ENCODE peak calls at places on chromosomes 5 and 9, in seven cellular contexts. G is NCI-H345; X is effector memory CD4-positive, alpha-beta T cell; Z is M059J; A is hypothalamus; C is right atrium auricular region; O is aorta. J is an unnamed sample.

GRCh38 chr9:3875371-3876132 is 349.8 kb upstream of the RFX3 start:
- DNase-seq in A (no peak), X (no peak), O (no peak), Z (peak; percentile 100), C (no peak), G (no peak), J (no peak)

GRCh38 chr9:109817846-109818472 is 38.0 kb downstream of the PALM2AKAP2 start:
- DNase-seq in A (peak; percentile 12), O (no peak), C (peak; percentile 92), Z (peak; percentile 97), X (no peak), G (peak; percentile 76), J (no peak)

GRCh38 chr5:110219769-110220168 is 506.7 kb downstream of the TMEM232 start:
- DNase-seq in X (no peak), A (no peak), Z (no peak), G (no peak), O (no peak), C (no peak), J (no peak)

GRCh38 chr5:68962632-68963484 is 131.0 kb upstream of the SLC30A5 start:
- DNase-seq in A (peak; percentile 18), G (peak; percentile 48), C (peak; percentile 78), Z (peak; percentile 69), O (peak; percentile 80), X (no peak), J (no peak)

GRCh38 chr5:138467711-138468132 is 2.4 kb downstream of the EGR1 start:
- DNase-seq in X (peak; percentile 16), C (peak; percentile 63), O (no peak), Z (no peak), A (no peak), G (no peak), J (no peak)

GRCh38 chr9:92308893-92309292 is 15.4 kb upstream of the IARS1 start:
- DNase-seq in C (no peak), Z (no peak), X (no peak), O (no peak), A (no peak), G (no peak), J (no peak)

GRCh38 chr9:14413811-14414210 is 99.9 kb upstream of the NFIB start:
- DNase-seq in O (no peak), C (no peak), Z (no peak), G (no peak), X (no peak), A (no peak), J (no peak)

GRCh38 chr5:138850854-138851253 is 24.3 kb downstream of the LRRTM2 start:
- DNase-seq in Z (no peak), C (no peak), G (no peak), A (no peak), O (no peak), X (no peak), J (no peak)

GRCh38 chr5:5741418-5741817 is 318.9 kb downstream of the ICE1 start:
- DNase-seq in C (no peak), O (no peak), X (no peak), G (no peak), A (no peak), Z (no peak), J (no peak)

GRCh38 chr5:52787600-52788504 is at the start of the genes ITGA1 and PELO:
- DNase-seq in Z (peak; percentile 89), O (peak; percentile 94), X (peak; percentile 12), C (peak; percentile 90), A (peak; percentile 31), G (peak; percentile 77), J (peak; percentile 41)

GRCh38 chr9:12718482-12719026 is 25.4 kb downstream of the TYRP1 start:
- DNase-seq in C (no peak), Z (peak; percentile 76), A (no peak), G (no peak), X (no peak), O (no peak), J (no peak)

GRCh38 chr5:137856916-137857862 is 10.5 kb upstream of the MYOT start:
- DNase-seq in X (no peak), O (no peak), C (no peak), G (no peak), A (no peak), Z (no peak), J (no peak)

GRCh38 chr9:101562966-101563365 is 29.3 kb downstream of the RNF20 start:
- DNase-seq in C (no peak), O (no peak), A (no peak), X (no peak), Z (no peak), G (no peak), J (no peak)

GRCh38 chr5:120254385-120254784 is 209.7 kb upstream of the PRR16 start:
- DNase-seq in G (no peak), C (no peak), O (no peak), A (no peak), X (no peak), Z (peak; percentile 11), J (no peak)

GRCh38 chr9:137159105-137160053 is 10.5 kb downstream of the LRRC26 start:
- DNase-seq in X (no peak), Z (no peak), C (no peak), O (no peak), G (no peak), A (no peak), J (no peak)

GRCh38 chr9:73269430-73270101 is 117.9 kb downstream of the ANXA1 start:
- DNase-seq in A (no peak), X (no peak), G (no peak), Z (peak; percentile 25), C (no peak), O (no peak), J (no peak)

GRCh38 chr9:133826289-133827085 is 88.3 kb upstream of the SARDH start:
- DNase-seq in X (no peak), G (no peak), A (no peak), O (no peak), Z (no peak), C (no peak), J (no peak)

GRCh38 chr9:37997636-37998374 is 71.2 kb downstream of the SHB start:
- DNase-seq in Z (peak; percentile 60), O (peak; percentile 75), X (no peak), G (no peak), C (no peak), A (peak; percentile 26), J (no peak)

GRCh38 chr5:131209175-131209505 is 38.4 kb downstream of the LYRM7 start:
- DNase-seq in C (no peak), Z (no peak), G (no peak), A (no peak), O (no peak), X (no peak), J (no peak)

J was measured in T-helper 9 cell.